ENCODE peak calls at places on chromosomes 4 and X, in ten cellular contexts. X, Q, G, N, V, D, U, T, S and M are unnamed samples.

GRCh38 chrX:10579018-10579752 is 41.2 kb downstream of the MID1 start:
- DNase-seq in N (no peak), T (peak), V (no peak), X (no peak), G (no peak), D (peak), Q (no peak), S (no peak), U (no peak), M (no peak)

GRCh38 chr4:104416725-104417363 is 77.8 kb downstream of the CXXC4 start:
- DNase-seq in S (no peak), N (no peak), G (no peak), X (no peak), D (no peak), Q (no peak), V (no peak), T (no peak), U (no peak), M (no peak)

GRCh38 chrX:43467608-43468234 is 188.4 kb upstream of the MAOA start:
- DNase-seq in G (no peak), Q (no peak), N (no peak), T (no peak), S (no peak), X (no peak), V (no peak), D (no peak), U (no peak), M (no peak)

GRCh38 chr4:37825943-37826281 is 574 bp upstream of the PGM2 start:
- DNase-seq in V (peak), Q (no peak), T (no peak), U (no peak), X (no peak), G (no peak), D (no peak), S (no peak), N (no peak), M (no peak)

GRCh38 chr4:27318740-27319139 is 458.1 kb downstream of the STIM2 start:
- DNase-seq in V (peak), U (no peak), D (no peak), T (peak), G (peak), S (no peak), N (no peak), X (no peak), Q (peak), M (peak)

GRCh38 chr4:1715002-1715761 is 3.1 kb upstream of the SLBP start:
- DNase-seq in X (no peak), N (no peak), V (no peak), S (no peak), G (peak), D (no peak), Q (no peak), U (no peak), T (no peak), M (peak)

GRCh38 chrX:72641601-72642000 is 69.0 kb upstream of the HDAC8 start:
- DNase-seq in Q (no peak), S (no peak), V (no peak), T (no peak), N (no peak), U (no peak), G (no peak), X (no peak), D (no peak), M (no peak)

GRCh38 chr4:96305030-96305429 is 465.1 kb downstream of the PDHA2 start:
- DNase-seq in U (no peak), V (no peak), N (no peak), Q (no peak), D (no peak), T (no peak), X (no peak), G (no peak), S (no peak), M (no peak)

GRCh38 chr4:185915271-185915670 is 103.3 kb upstream of the SORBS2 start:
- DNase-seq in U (no peak), N (no peak), G (no peak), S (no peak), Q (no peak), X (no peak), V (no peak), T (no peak), D (no peak), M (no peak)

GRCh38 chr4:21507439-21507838 is 441.1 kb downstream of the KCNIP4 start:
- DNase-seq in T (peak), N (no peak), G (no peak), X (no peak), S (no peak), Q (no peak), U (no peak), V (no peak), D (peak), M (no peak)